ENCODE peak calls at places on chromosomes 12 and 14, in nine cellular contexts. J is mesendoderm; I is uterus; C is heart left ventricle; W is CD4-positive, CD25-positive, alpha-beta regulatory T cell; T is upper lobe of left lung; S is BE2C; R is naive thymus-derived CD4-positive, alpha-beta T cell; H is mammary epithelial cell. G is an unnamed sample. For H3K36me3, the result is how much of the 10 kb centered on the place peaks cover.

GRCh38 chr12:111757361-111758119 is 9.2 kb upstream of the ALDH2 start:
- DNase-seq in J (no peak), I (no peak), C (peak), W (no peak), T (peak), S (no peak), R (no peak), H (peak), G (peak)

GRCh38 chr12:79681008-79681590 is 9.7 kb downstream of the PAWR start:
- DNase-seq in J (peak), I (no peak), C (no peak), W (no peak), T (no peak), S (no peak), R (no peak), H (peak), G (no peak)

GRCh38 chr14:76280221-76280620 is 95.7 kb upstream of the ESRRB start:
- DNase-seq in J (no peak), I (no peak), C (no peak), W (no peak), T (no peak), S (no peak), R (no peak), H (no peak), G (no peak)

GRCh38 chr12:98291828-98292227 is 223.6 kb upstream of the TMPO start:
- DNase-seq in J (peak), I (no peak), C (no peak), W (no peak), T (no peak), S (no peak), R (no peak), H (no peak), G (no peak)

GRCh38 chr14:98227000-98227726 is 1044.8 kb downstream of the BCL11B start:
- DNase-seq in J (no peak), I (no peak), C (no peak), W (no peak), T (no peak), S (no peak), R (peak), H (no peak), G (no peak)

GRCh38 chr12:15599266-15600037 is 189.7 kb downstream of the EPS8 start:
- DNase-seq in J (no peak), I (peak), C (no peak), W (no peak), T (peak), S (no peak), R (no peak), H (peak), G (no peak)

GRCh38 chr12:76914102-76914859 is 35.5 kb upstream of the CSRP2 start:
- DNase-seq in J (no peak), I (no peak), C (no peak), W (no peak), T (no peak), S (no peak), R (no peak), H (no peak), G (no peak)

GRCh38 chr12:114399664-114400211 is 6.2 kb downstream of the TBX5 start:
- DNase-seq in J (peak), I (no peak), C (no peak), W (no peak), T (no peak), S (no peak), R (no peak), H (peak), G (no peak)

GRCh38 chr14:103628221-103628683 is 759 bp upstream of the KLC1 start:
- DNase-seq in J (peak), I (peak), C (peak), W (peak), T (peak), S (peak), R (no peak), H (peak), G (peak)

GRCh38 chr14:91870001-91870400 is 2.7 kb upstream of the TC2N start:
- DNase-seq in J (peak), I (no peak), C (no peak), W (peak), T (peak), S (no peak), R (peak), H (peak), G (no peak)

GRCh38 chr12:11645391-11645790 is 4.1 kb upstream of the ETV6 start:
- DNase-seq in J (no peak), I (no peak), C (no peak), W (no peak), T (no peak), S (no peak), R (no peak), H (no peak), G (no peak)

GRCh38 chr12:23376238-23376637 is 573.2 kb downstream of the SOX5 start:
- DNase-seq in J (peak), I (no peak), C (no peak), W (no peak), T (no peak), S (no peak), R (no peak), H (no peak), G (no peak)

GRCh38 chr14:71701990-71702389 is 230.2 kb upstream of the RGS6 start:
- DNase-seq in J (no peak), I (no peak), C (no peak), W (no peak), T (no peak), S (no peak), R (no peak), H (peak), G (no peak)

GRCh38 chr14:99853206-99853605 is 60.0 kb downstream of the EML1 start:
- DNase-seq in J (no peak), I (no peak), C (peak), W (no peak), T (no peak), S (no peak), R (no peak), H (no peak), G (no peak)

GRCh38 chr12:57965766-57966165 is 24.4 kb downstream of the ATP23 start:
- DNase-seq in J (no peak), I (no peak), C (no peak), W (no peak), T (no peak), S (peak), R (no peak), H (no peak), G (no peak)

GRCh38 chr12:95863337-95863736 is 4.6 kb downstream of the SNRPF start:
- DNase-seq in J (no peak), I (no peak), C (no peak), W (no peak), T (no peak), S (no peak), R (no peak), H (no peak), G (no peak)

GRCh38 chr12:54360717-54361456 is 3.4 kb downstream of the GPR84 start:
- DNase-seq in J (peak), I (peak), C (peak), W (no peak), T (peak), S (peak), R (peak), H (peak), G (peak)

GRCh38 chr14:20008156-20008555 is 6.2 kb downstream of the OR4Q2 start:
- DNase-seq in J (no peak), I (no peak), C (no peak), W (no peak), T (no peak), S (no peak), R (no peak), H (no peak), G (no peak)

GRCh38 chr12:55582066-55582465 is 9.8 kb downstream of the OR2AP1 start:
- DNase-seq in J (no peak), I (no peak), C (no peak), W (no peak), T (no peak), S (no peak), R (no peak), H (no peak), G (no peak)

GRCh38 chr14:39433452-39433813 is 1.2 kb upstream of the FBXO33 start:
- DNase-seq in J (no peak), I (no peak), C (no peak), W (no peak), T (no peak), S (no peak), R (no peak), H (no peak), G (no peak)

GRCh38 chr12:56749364-56749763 is 2.8 kb downstream of the PRIM1 start:
- DNase-seq in J (no peak), I (no peak), C (no peak), W (no peak), T (no peak), S (no peak), R (no peak), H (no peak), G (no peak)

GRCh38 chr12:10223208-10223607 is 10.5 kb downstream of the GABARAPL1 start:
- DNase-seq in J (no peak), I (no peak), C (no peak), W (no peak), T (no peak), S (no peak), R (no peak), H (no peak), G (no peak)

GRCh38 chr12:47207005-47207717 is 127.4 kb upstream of the AMIGO2 start:
- DNase-seq in J (peak), I (no peak), C (no peak), W (peak), T (peak), S (no peak), R (no peak), H (no peak), G (no peak)

GRCh38 chr12:16603265-16603915 is 2.6 kb downstream of the LMO3 start:
- DNase-seq in J (no peak), I (no peak), C (no peak), W (no peak), T (no peak), S (no peak), R (no peak), H (no peak), G (no peak)

GRCh38 chr14:96245710-96246534 is 10.1 kb upstream of the BDKRB1 start:
- DNase-seq in J (no peak), I (no peak), C (no peak), W (no peak), T (no peak), S (no peak), R (no peak), H (no peak), G (no peak)

GRCh38 chr12:3077572-3078081 is 448 bp downstream of the TSPAN9 start:
- DNase-seq in J (no peak), I (peak), C (peak), W (no peak), T (peak), S (no peak), R (peak), H (no peak), G (peak)

GRCh38 chr12:65139389-65139788 is 18.3 kb upstream of the WIF1 start:
- DNase-seq in J (no peak), I (no peak), C (no peak), W (no peak), T (no peak), S (no peak), R (no peak), H (no peak), G (no peak)

GRCh38 chr12:105523164-105524057 is 192.9 kb downstream of the C12orf75 start:
- DNase-seq in J (no peak), I (peak), C (peak), W (no peak), T (peak), S (peak), R (no peak), H (no peak), G (no peak)

DNA sequence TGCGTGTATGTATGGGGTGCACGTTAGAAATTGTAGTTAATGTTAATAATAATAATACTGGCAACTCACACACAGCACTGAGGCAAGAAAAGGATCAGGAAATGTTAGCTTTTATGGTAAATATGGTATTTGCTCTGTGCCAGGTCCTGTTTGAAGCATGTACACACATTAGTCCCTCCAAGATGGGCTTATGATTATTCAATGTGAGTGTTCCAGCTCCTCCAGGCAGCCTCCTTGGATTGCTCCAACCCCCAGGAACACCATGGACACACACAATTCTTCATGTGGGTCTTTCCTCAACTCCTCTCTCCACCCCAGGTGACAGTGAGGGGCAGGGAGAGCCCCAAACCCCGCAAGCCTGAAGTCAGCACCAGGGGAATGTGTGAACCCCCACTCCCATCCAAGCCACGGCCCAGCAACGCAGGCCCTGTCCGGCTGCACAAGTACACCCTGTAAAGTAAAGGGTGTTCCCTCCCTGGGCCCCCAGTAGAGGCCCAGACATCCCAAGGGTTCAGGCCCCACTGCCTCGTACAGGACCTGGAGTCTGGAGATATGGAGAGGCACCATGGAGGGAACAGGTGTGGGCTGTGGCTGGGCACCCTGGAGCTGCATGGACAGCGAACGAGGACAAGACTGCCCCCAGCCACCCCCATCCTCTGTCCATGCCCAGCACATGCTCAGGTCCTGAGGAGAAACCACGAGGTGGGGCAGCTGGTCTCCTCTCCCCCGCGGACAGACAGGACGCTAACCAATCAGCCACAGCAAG is 41.3 kb downstream of the NCOR2 start:
- DNase-seq in J (no peak), I (no peak), C (peak), W (no peak), T (no peak), S (no peak), R (no peak), H (no peak), G (no peak)
- H3K36me3 ChIP-seq in J (under half), I (under half), C (under half), W (under half), T (under half), S (under half), R (under half), H (under half), G (under half)

GRCh38 chr12:103952497-103952896 is 13.2 kb upstream of the TDG start:
- DNase-seq in J (no peak), I (no peak), C (no peak), W (no peak), T (no peak), S (no peak), R (no peak), H (no peak), G (no peak)
- H3K36me3 ChIP-seq in J (under half), I (under half), C (half or more), W (half or more), T (under half), S (half or more), R (half or more), H (under half), G (half or more)

DNA sequence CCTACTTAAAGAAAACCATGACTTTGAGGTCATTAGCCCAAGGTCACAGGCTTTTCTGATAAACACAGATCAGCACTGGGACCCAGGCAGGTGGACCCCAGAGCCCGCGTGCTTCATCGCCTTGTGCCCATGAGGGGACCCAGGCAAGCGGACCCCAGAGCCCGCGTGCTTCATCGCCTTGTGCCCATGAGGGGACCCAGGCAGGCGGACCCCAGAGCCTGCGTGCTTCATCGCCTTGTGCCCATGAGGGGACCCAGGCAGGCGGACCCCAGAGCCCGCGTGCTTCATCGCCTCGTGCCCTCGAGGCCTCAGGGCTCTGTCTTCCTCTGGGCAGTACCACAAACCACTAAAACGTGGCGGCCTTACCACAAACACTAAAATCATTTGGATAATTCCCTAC is 31.7 kb downstream of the STX2 start:
- DNase-seq in J (no peak), I (no peak), C (no peak), W (no peak), T (no peak), S (no peak), R (no peak), H (no peak), G (no peak)
- H3K36me3 ChIP-seq in J (under half), I (under half), C (half or more), W (half or more), T (under half), S (under half), R (half or more), H (under half), G (half or more)

DNA sequence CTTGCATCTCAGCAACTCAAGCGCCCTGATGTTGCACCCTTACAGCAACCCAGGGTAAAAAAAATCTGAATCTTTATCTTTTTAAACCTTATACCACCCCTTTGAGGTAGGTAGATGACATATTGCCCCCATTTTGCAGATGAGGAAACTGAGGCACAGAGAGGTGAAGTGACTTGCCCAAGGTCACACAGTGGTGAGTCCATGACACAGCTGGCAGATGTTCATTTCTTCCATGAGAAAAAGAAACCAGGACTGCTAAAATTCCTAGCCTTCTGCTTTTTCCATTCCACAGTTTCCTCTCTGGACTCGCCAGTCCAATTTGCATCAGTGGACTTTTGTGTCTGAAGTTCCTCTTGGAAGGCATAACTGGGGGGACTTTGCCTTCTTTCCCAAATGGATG is 79.3 kb downstream of the IGF1 start:
- DNase-seq in J (no peak), I (no peak), C (no peak), W (no peak), T (no peak), S (no peak), R (no peak), H (no peak), G (no peak)
- H3K36me3 ChIP-seq in J (under half), I (under half), C (under half), W (under half), T (under half), S (under half), R (under half), H (under half), G (under half)

GRCh38 chr12:4284306-4284705 is 10.7 kb downstream of the CCND2 start:
- DNase-seq in J (no peak), I (no peak), C (no peak), W (no peak), T (no peak), S (no peak), R (no peak), H (no peak), G (no peak)
- H3K36me3 ChIP-seq in J (under half), I (under half), C (half or more), W (half or more), T (under half), S (under half), R (half or more), H (half or more), G (half or more)

G was measured in stomach.